ENCODE peak calls at places on chromosome 18, in seven cellular contexts. One of them, this sample, is unnamed.

GRCh38 chr18:36899289-36899688 is 70.4 kb downstream of the KIAA1328 start:
- DNase-seq in H7: peak
- DNase-seq in HCT116: peak
- DNase-seq in GM23338: peak
- DNase-seq in lung: no peak
- DNase-seq in psoas muscle: no peak
- DNase-seq in body of pancreas: no peak
- DNase-seq in this sample: no peak

GRCh38 chr18:8701546-8702118 is 3.7 kb upstream of the MTCL1 start:
- DNase-seq in H7: no peak
- DNase-seq in lung: no peak
- DNase-seq in HCT116: no peak
- DNase-seq in psoas muscle: no peak
- DNase-seq in body of pancreas: no peak
- DNase-seq in GM23338: no peak
- DNase-seq in this sample: no peak

GRCh38 chr18:79397830-79398761 is 2.4 kb downstream of the NFATC1 start:
- DNase-seq in HCT116: no peak
- DNase-seq in H7: peak
- DNase-seq in psoas muscle: peak
- DNase-seq in lung: no peak
- DNase-seq in body of pancreas: no peak
- DNase-seq in GM23338: no peak
- DNase-seq in this sample: no peak

GRCh38 chr18:78448106-78448505 is 531.5 kb upstream of the SALL3 start:
- DNase-seq in psoas muscle: no peak
- DNase-seq in lung: no peak
- DNase-seq in body of pancreas: no peak
- DNase-seq in H7: peak
- DNase-seq in HCT116: no peak
- DNase-seq in GM23338: peak
- DNase-seq in this sample: no peak

GRCh38 chr18:35515460-35516130 is 17.8 kb upstream of the INO80C start:
- DNase-seq in psoas muscle: no peak
- DNase-seq in body of pancreas: no peak
- DNase-seq in H7: no peak
- DNase-seq in GM23338: peak
- DNase-seq in HCT116: no peak
- DNase-seq in lung: peak
- DNase-seq in this sample: no peak

GRCh38 chr18:13455960-13456471 is 237.5 kb downstream of the LDLRAD4 start:
- DNase-seq in lung: no peak
- DNase-seq in psoas muscle: no peak
- DNase-seq in body of pancreas: no peak
- DNase-seq in HCT116: no peak
- DNase-seq in H7: no peak
- DNase-seq in GM23338: no peak
- DNase-seq in this sample: no peak

GRCh38 chr18:56267334-56267733 is 371.1 kb downstream of the TXNL1 start:
- DNase-seq in lung: no peak
- DNase-seq in H7: no peak
- DNase-seq in HCT116: no peak
- DNase-seq in body of pancreas: no peak
- DNase-seq in psoas muscle: no peak
- DNase-seq in GM23338: no peak
- DNase-seq in this sample: no peak

GRCh38 chr18:78580835-78581339 is 398.7 kb upstream of the SALL3 start:
- DNase-seq in psoas muscle: no peak
- DNase-seq in GM23338: no peak
- DNase-seq in HCT116: no peak
- DNase-seq in body of pancreas: no peak
- DNase-seq in lung: no peak
- DNase-seq in H7: no peak
- DNase-seq in this sample: peak

GRCh38 chr18:50158866-50159653 is 35.9 kb downstream of the MYO5B start:
- DNase-seq in H7: no peak
- DNase-seq in body of pancreas: peak
- DNase-seq in lung: no peak
- DNase-seq in HCT116: no peak
- DNase-seq in psoas muscle: no peak
- DNase-seq in GM23338: no peak
- DNase-seq in this sample: no peak

GRCh38 chr18:27604583-27604982 is 419.5 kb upstream of the CHST9 start:
- DNase-seq in HCT116: no peak
- DNase-seq in body of pancreas: no peak
- DNase-seq in lung: no peak
- DNase-seq in psoas muscle: no peak
- DNase-seq in GM23338: peak
- DNase-seq in H7: no peak
- DNase-seq in this sample: no peak

GRCh38 chr18:27860701-27861107 is 316.2 kb downstream of the CDH2 start:
- DNase-seq in GM23338: no peak
- DNase-seq in HCT116: no peak
- DNase-seq in lung: no peak
- DNase-seq in H7: no peak
- DNase-seq in psoas muscle: no peak
- DNase-seq in body of pancreas: no peak
- DNase-seq in this sample: no peak

GRCh38 chr18:48932822-48933510 is 17.8 kb downstream of the SMAD7 start:
- DNase-seq in H7: no peak
- DNase-seq in body of pancreas: no peak
- DNase-seq in GM23338: no peak
- DNase-seq in psoas muscle: peak
- DNase-seq in lung: no peak
- DNase-seq in HCT116: no peak
- DNase-seq in this sample: peak
- H3K4me3 ChIP-seq in H7: no peak
- H3K4me3 ChIP-seq in body of pancreas: no peak
- H3K4me3 ChIP-seq in GM23338: peak
- H3K4me3 ChIP-seq in psoas muscle: peak
- H3K4me3 ChIP-seq in lung: no peak
- H3K4me3 ChIP-seq in HCT116: no peak
- H3K4me3 ChIP-seq in this sample: no peak

GRCh38 chr18:12307251-12307736 is 747 bp upstream of the TUBB6 start:
- DNase-seq in HCT116: no peak
- DNase-seq in lung: no peak
- DNase-seq in GM23338: peak
- DNase-seq in H7: peak
- DNase-seq in psoas muscle: peak
- DNase-seq in body of pancreas: no peak
- DNase-seq in this sample: peak
- H3K4me3 ChIP-seq in HCT116: peak
- H3K4me3 ChIP-seq in lung: peak
- H3K4me3 ChIP-seq in GM23338: peak
- H3K4me3 ChIP-seq in H7: peak
- H3K4me3 ChIP-seq in psoas muscle: peak
- H3K4me3 ChIP-seq in body of pancreas: no peak
- H3K4me3 ChIP-seq in this sample: peak

DNA sequence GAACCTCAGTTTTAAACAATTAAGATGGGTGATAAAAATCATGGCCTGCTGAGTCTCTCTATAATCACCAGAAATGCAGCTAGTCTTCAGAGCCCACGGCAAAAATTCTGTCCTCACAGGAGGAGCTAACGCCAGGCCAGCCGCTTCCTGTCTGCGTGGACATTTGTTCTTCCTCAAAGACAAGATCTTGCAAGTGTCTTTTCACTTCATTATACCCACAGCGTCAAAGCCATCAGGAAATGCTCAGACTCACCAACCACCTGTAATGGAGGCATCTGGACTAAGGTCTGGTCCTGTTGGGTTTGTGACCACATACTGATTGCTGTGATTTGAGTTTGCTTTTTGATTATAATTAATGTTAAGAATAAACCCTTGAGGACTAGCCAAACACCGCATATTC is 473.8 kb upstream of the MC4R start:
- DNase-seq in lung: no peak
- DNase-seq in H7: no peak
- DNase-seq in body of pancreas: no peak
- DNase-seq in GM23338: no peak
- DNase-seq in HCT116: no peak
- DNase-seq in psoas muscle: no peak
- DNase-seq in this sample: no peak
- H3K4me3 ChIP-seq in lung: no peak
- H3K4me3 ChIP-seq in H7: no peak
- H3K4me3 ChIP-seq in body of pancreas: no peak
- H3K4me3 ChIP-seq in GM23338: no peak
- H3K4me3 ChIP-seq in HCT116: no peak
- H3K4me3 ChIP-seq in psoas muscle: no peak
- H3K4me3 ChIP-seq in this sample: no peak

GRCh38 chr18:11147371-11147860 is 2.0 kb downstream of the PIEZO2 start:
- DNase-seq in H7: peak
- DNase-seq in body of pancreas: no peak
- DNase-seq in psoas muscle: no peak
- DNase-seq in HCT116: no peak
- DNase-seq in lung: no peak
- DNase-seq in GM23338: peak
- DNase-seq in this sample: no peak
- H3K4me3 ChIP-seq in H7: peak
- H3K4me3 ChIP-seq in body of pancreas: no peak
- H3K4me3 ChIP-seq in psoas muscle: peak
- H3K4me3 ChIP-seq in HCT116: no peak
- H3K4me3 ChIP-seq in lung: no peak
- H3K4me3 ChIP-seq in GM23338: peak
- H3K4me3 ChIP-seq in this sample: no peak

DNA sequence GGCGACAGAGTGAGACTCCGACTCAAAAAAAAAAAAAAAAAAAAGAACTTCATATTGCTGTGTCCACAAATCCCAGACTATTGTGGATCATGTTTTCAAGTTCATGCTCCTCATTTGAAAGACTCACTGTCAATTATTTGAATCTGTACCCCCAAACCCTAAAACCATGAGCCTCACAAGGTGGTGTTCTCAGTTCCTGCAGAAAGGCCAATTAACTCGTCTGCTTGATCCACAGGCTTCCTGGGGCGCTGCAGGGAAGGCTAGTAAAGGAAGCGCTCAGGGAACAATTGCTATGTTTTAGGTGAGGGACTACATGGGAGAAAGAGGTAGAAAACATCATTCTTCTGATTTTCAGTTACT is 396.8 kb upstream of the NETO1 start:
- DNase-seq in lung: no peak
- DNase-seq in HCT116: no peak
- DNase-seq in body of pancreas: no peak
- DNase-seq in GM23338: no peak
- DNase-seq in H7: no peak
- DNase-seq in psoas muscle: no peak
- DNase-seq in this sample: no peak
- H3K4me3 ChIP-seq in lung: no peak
- H3K4me3 ChIP-seq in HCT116: no peak
- H3K4me3 ChIP-seq in body of pancreas: no peak
- H3K4me3 ChIP-seq in GM23338: no peak
- H3K4me3 ChIP-seq in H7: no peak
- H3K4me3 ChIP-seq in psoas muscle: no peak
- H3K4me3 ChIP-seq in this sample: no peak

DNA sequence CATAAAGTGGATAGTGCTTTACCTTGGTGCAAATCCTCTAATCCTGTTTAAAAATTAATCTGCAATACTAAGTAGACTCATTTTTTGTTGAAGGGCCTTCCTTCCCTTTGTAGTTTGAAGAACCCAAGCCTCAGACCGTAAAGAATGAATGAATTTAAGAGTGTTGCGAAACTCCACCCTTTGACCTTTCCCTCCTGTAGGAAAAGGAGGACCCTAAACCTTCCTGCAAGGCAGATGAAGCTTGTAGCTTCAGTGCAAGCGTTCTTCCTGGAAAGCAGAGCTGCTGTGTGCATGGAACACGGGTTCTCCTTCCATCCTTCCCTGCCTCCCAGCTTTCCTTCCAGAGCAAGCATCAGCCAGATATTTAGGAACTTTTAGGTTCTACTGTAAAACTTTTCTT is 1.7 kb downstream of the IMPA2 start:
- DNase-seq in GM23338: peak
- DNase-seq in HCT116: no peak
- DNase-seq in lung: no peak
- DNase-seq in psoas muscle: no peak
- DNase-seq in body of pancreas: no peak
- DNase-seq in H7: peak
- DNase-seq in this sample: no peak
- H3K4me3 ChIP-seq in GM23338: peak
- H3K4me3 ChIP-seq in HCT116: peak
- H3K4me3 ChIP-seq in lung: no peak
- H3K4me3 ChIP-seq in psoas muscle: peak
- H3K4me3 ChIP-seq in body of pancreas: peak
- H3K4me3 ChIP-seq in H7: peak
- H3K4me3 ChIP-seq in this sample: no peak